ENCODE peak calls at places on chromosome 14, in ten cellular contexts. M is CD8-positive, alpha-beta memory T cell; R is activated T-helper 1 cell treated with Interleukin-2 at 50 U/mL for 16 hours; G is stimulated activated CD4-positive, alpha-beta T cell treated with anti-CD3 and anti-CD28 coated beads, Interleukin-12 subunit alpha, Interleukin-12 subunit beta, amount 100 ng/mL, for 48 hours; W is GM04504; J is NB4; E is hepatocyte; O is neural crest cell; B is caudate nucleus; K is frontal cortex. C is an unnamed sample.

GRCh38 chr14:102043251-102044025 is 43.4 kb downstream of the HSP90AA1 start:
- DNase-seq in W (no peak), M (no peak), J (no peak), K (no peak), B (peak), O (no peak), R (no peak), E (no peak), G (no peak), C (peak)

GRCh38 chr14:88630565-88630964 is 67.7 kb downstream of the ZC3H14 start:
- DNase-seq in G (no peak), O (no peak), W (no peak), K (no peak), J (no peak), E (peak), M (no peak), R (no peak), B (no peak), C (no peak)

GRCh38 chr14:44954750-44955149 is 7.0 kb downstream of the KLHL28 start:
- DNase-seq in J (no peak), W (no peak), G (no peak), B (no peak), E (no peak), K (no peak), O (no peak), R (no peak), M (no peak), C (no peak)

GRCh38 chr14:23443411-23443812 is 8.0 kb upstream of the MYH7 start:
- DNase-seq in G (no peak), B (no peak), K (no peak), J (no peak), M (no peak), W (no peak), E (no peak), O (no peak), R (no peak), C (no peak)

GRCh38 chr14:73627033-73627432 is 14.7 kb downstream of the ACOT6 start:
- DNase-seq in B (no peak), G (no peak), W (no peak), E (no peak), R (no peak), O (no peak), M (no peak), K (no peak), J (no peak), C (no peak)

GRCh38 chr14:31229638-31230229 is 22.1 kb upstream of the HECTD1 start:
- DNase-seq in M (no peak), G (no peak), E (peak), B (no peak), W (peak), R (no peak), J (peak), K (no peak), O (no peak), C (no peak)

GRCh38 chr14:85617799-85618198 is 87.9 kb downstream of the FLRT2 start:
- DNase-seq in K (no peak), B (no peak), M (no peak), E (no peak), W (no peak), G (no peak), R (no peak), J (no peak), O (no peak), C (no peak)

GRCh38 chr14:56138987-56139386 is 20.8 kb downstream of the PELI2 start:
- DNase-seq in O (no peak), B (no peak), R (no peak), W (no peak), E (no peak), M (no peak), K (no peak), J (no peak), G (no peak), C (no peak)

GRCh38 chr14:100654814-100655795 is 67.9 kb upstream of the BEGAIN start:
- DNase-seq in G (no peak), J (no peak), W (no peak), R (peak), B (no peak), M (peak), O (peak), E (peak), K (no peak), C (no peak)

GRCh38 chr14:52032196-52032865 is 36.5 kb downstream of the NID2 start:
- DNase-seq in M (no peak), O (no peak), K (no peak), J (no peak), E (no peak), W (no peak), G (no peak), B (no peak), R (no peak), C (no peak)

GRCh38 chr14:80465541-80466220 is 254.4 kb upstream of the DIO2 start:
- DNase-seq in O (no peak), B (no peak), G (no peak), M (no peak), W (no peak), J (no peak), E (no peak), R (no peak), K (no peak), C (no peak)

GRCh38 chr14:99687284-99688209 is 3.4 kb downstream of the CYP46A1 start:
- DNase-seq in K (no peak), W (no peak), R (peak), M (peak), B (no peak), J (no peak), O (no peak), E (no peak), G (no peak), C (no peak)

GRCh38 chr14:96637521-96637920 is 135.3 kb downstream of the PAPOLA start:
- DNase-seq in B (no peak), M (no peak), E (no peak), O (no peak), J (no peak), W (no peak), G (no peak), R (no peak), K (no peak), C (no peak)

GRCh38 chr14:79265366-79265765 is 945.9 kb downstream of the DIO2 start:
- DNase-seq in O (no peak), M (no peak), G (no peak), J (no peak), W (no peak), B (no peak), K (no peak), R (no peak), E (no peak), C (no peak)

GRCh38 chr14:87805315-87805723 is 187.7 kb downstream of the GALC start:
- DNase-seq in J (peak), B (peak), M (peak), E (peak), K (no peak), G (peak), R (peak), O (peak), W (peak), C (peak)

GRCh38 chr14:21940887-21941855 is 267.6 kb upstream of the OR4E1 start:
- DNase-seq in K (no peak), M (peak), W (no peak), B (no peak), G (peak), O (peak), R (no peak), E (peak), J (peak), C (no peak)

GRCh38 chr14:61326847-61327246 is 5.5 kb downstream of the PRKCH start:
- DNase-seq in B (no peak), J (no peak), M (no peak), W (no peak), R (no peak), E (peak), K (no peak), O (no peak), G (no peak), C (no peak)

GRCh38 chr14:24576178-24576577 is at the start of gene CTSG:
- DNase-seq in W (no peak), E (no peak), R (no peak), O (no peak), G (no peak), K (no peak), J (peak), M (no peak), B (no peak), C (no peak)

GRCh38 chr14:28666961-28667360 is 99.6 kb upstream of the FOXG1 start:
- DNase-seq in G (no peak), J (no peak), K (no peak), W (no peak), E (no peak), B (no peak), O (no peak), M (no peak), R (no peak), C (no peak)

GRCh38 chr14:59787045-59787674 is 83.4 kb downstream of the RTN1 start:
- DNase-seq in J (no peak), B (no peak), M (no peak), W (no peak), G (no peak), R (no peak), E (no peak), O (no peak), K (no peak), C (no peak)

GRCh38 chr14:89013098-89013504 is 188.7 kb downstream of the TTC8 start:
- DNase-seq in B (no peak), E (peak), W (no peak), J (peak), M (no peak), R (no peak), K (no peak), G (peak), O (no peak), C (no peak)

GRCh38 chr14:99809864-99810854 is 16.9 kb downstream of the EML1 start:
- DNase-seq in O (no peak), E (peak), M (no peak), K (no peak), J (peak), R (no peak), W (no peak), G (no peak), B (no peak), C (no peak)